ENCODE peak calls at places on chromosomes 16 and 17, in four cellular contexts. I is GM12878, W is K562, F is SK-N-SH. X is an unnamed sample.

GRCh38 chr17:57757735-57758134 is 12.6 kb upstream of the CCDC182 start:
- DNase-seq in I (no peak), W (no peak), F (no peak), X (no peak)

GRCh38 chr16:5490499-5490898 is 392.9 kb upstream of the EEF2KMT start:
- DNase-seq in I (no peak), W (peak), F (peak), X (peak)

GRCh38 chr17:63700528-63701441 is 860 bp upstream of the LIMD2 start:
- DNase-seq in I (no peak), W (no peak), F (peak), X (peak)

GRCh38 chr16:47780213-47780612 is 319.1 kb downstream of the PHKB start:
- DNase-seq in I (no peak), W (no peak), F (no peak), X (no peak)

GRCh38 chr16:87043273-87044030 is 273.7 kb downstream of the C16orf95 start:
- DNase-seq in I (no peak), W (no peak), F (no peak), X (no peak)

GRCh38 chr17:35716897-35717839 is 14.3 kb upstream of the RASL10B start:
- DNase-seq in I (no peak), W (no peak), F (no peak), X (no peak)

GRCh38 chr16:1979271-1980025 is 1.8 kb downstream of the NOXO1 start:
- DNase-seq in I (no peak), W (no peak), F (no peak), X (no peak)

GRCh38 chr17:39668141-39668924 is at the start of gene PNMT:
- DNase-seq in I (no peak), W (peak), F (peak), X (peak)

GRCh38 chr16:76777721-76778120 is 413.3 kb upstream of the MON1B start:
- DNase-seq in I (no peak), W (no peak), F (no peak), X (no peak)

GRCh38 chr16:66469291-66469931 is 42.3 kb downstream of the BEAN1 start:
- DNase-seq in I (no peak), W (no peak), F (no peak), X (no peak)
- TF ChIP-seq TAF1 in I (no peak), W (no peak), F (no peak), X (no peak)

GRCh38 chr16:57071840-57072541 is 20.4 kb upstream of the CPNE2 start:
- DNase-seq in I (no peak), W (no peak), F (no peak), X (no peak)
- TF ChIP-seq TAF1 in I (no peak), W (no peak), F (no peak), X (no peak)

GRCh38 chr17:67608691-67609090 is 109.0 kb upstream of the NOL11 start:
- DNase-seq in I (no peak), W (no peak), F (no peak), X (no peak)

GRCh38 chr17:67606896-67607604 is 110.7 kb upstream of the NOL11 start:
- DNase-seq in I (no peak), W (no peak), F (peak), X (no peak)

GRCh38 chr17:67602974-67603373 is 114.8 kb upstream of the NOL11 start:
- DNase-seq in I (no peak), W (peak), F (peak), X (peak)

GRCh38 chr17:67605259-67605912 is 112.3 kb upstream of the NOL11 start:
- DNase-seq in I (no peak), W (no peak), F (peak), X (no peak)

DNA sequence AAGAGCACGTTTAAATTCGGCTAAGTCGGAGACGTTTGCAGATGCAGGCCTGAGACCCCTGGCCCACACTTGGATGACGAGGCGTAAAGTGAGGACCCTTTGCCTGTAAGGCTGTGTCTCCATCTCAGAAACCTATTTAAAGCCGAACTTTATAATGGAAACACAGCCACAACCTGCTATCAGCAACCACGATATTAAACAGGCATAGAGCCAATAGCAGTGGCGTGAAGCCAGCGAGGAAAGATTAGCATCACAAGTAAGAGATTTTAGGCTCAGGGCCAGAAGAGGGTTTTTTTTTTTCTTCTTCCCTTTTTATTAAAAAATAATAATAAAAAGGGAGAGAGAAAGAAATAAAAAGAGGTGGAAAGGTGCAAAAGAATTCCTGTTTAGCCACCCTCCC is 111.3 kb upstream of the NOL11 start:
- DNase-seq in I (no peak), W (no peak), F (peak), X (no peak)
- TF ChIP-seq TAF1 in I (no peak), W (no peak), F (no peak), X (no peak)

GRCh38 chr17:81722184-81723120 is 10.4 kb downstream of the SLC25A10 start:
- DNase-seq in I (no peak), W (peak), F (peak), X (no peak)
- TF ChIP-seq TAF1 in I (no peak), W (no peak), F (no peak), X (no peak)

GRCh38 chr16:8686031-8686621 is 11.7 kb downstream of the ABAT start:
- DNase-seq in I (no peak), W (no peak), F (peak), X (no peak)
- TF ChIP-seq TAF1 in I (no peak), W (no peak), F (no peak), X (no peak)

GRCh38 chr17:53950207-53950857 is 127.6 kb downstream of the KIF2B start:
- DNase-seq in I (no peak), W (peak), F (no peak), X (no peak)
- TF ChIP-seq TAF1 in I (no peak), W (no peak), F (no peak), X (no peak)

GRCh38 chr16:8621221-8621571 is 302 bp upstream of the METTL22 start:
- DNase-seq in I (no peak), W (no peak), F (no peak), X (no peak)
- TF ChIP-seq TAF1 in I (no peak), W (no peak), F (no peak), X (no peak)

DNA sequence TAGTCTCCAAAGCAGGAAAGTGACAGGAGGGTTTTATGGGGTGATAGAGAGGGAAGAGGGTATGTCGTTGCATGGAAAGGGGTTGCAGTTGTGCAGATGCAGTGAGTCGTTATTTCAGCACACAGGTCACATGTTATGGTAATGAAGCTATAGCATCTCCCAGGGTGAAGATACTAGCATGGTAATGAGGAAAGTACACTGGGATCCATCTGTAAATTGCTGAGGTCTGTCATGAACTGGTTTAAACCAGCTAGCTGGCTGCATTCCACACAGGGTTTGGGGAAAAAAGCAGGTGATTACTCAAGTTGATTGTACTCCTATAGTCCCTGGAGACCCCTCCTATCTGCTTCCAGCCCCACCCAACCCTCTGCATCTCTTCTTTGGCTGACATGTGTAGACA is 11.7 kb downstream of the COX11 start:
- DNase-seq in I (no peak), W (no peak), F (no peak), X (no peak)
- TF ChIP-seq TAF1 in I (no peak), W (no peak), F (no peak), X (no peak)

X was measured in GM12891.